ENCODE peak calls at places on chromosomes 11 and 22, in nine cellular contexts. One of them, this sample, is unnamed.

GRCh38 chr22:35766654-35767580 is 49.2 kb downstream of the APOL5 start:
- DNase-seq in Panc1: no peak
- DNase-seq in NB4: no peak
- DNase-seq in colonic mucosa: no peak
- DNase-seq in brain microvascular endothelial cell: no peak
- DNase-seq in CD4-positive, alpha-beta T cell: no peak
- DNase-seq in H1: no peak
- DNase-seq in GM20000: no peak
- DNase-seq in AG04450: no peak
- DNase-seq in this sample: no peak

GRCh38 chr11:69088676-69089146 is 40.0 kb downstream of the TPCN2 start:
- DNase-seq in Panc1: peak; percentile 47
- DNase-seq in NB4: peak; percentile 85
- DNase-seq in colonic mucosa: peak; percentile 80
- DNase-seq in brain microvascular endothelial cell: peak; percentile 62
- DNase-seq in CD4-positive, alpha-beta T cell: peak; percentile 31
- DNase-seq in H1: peak; percentile 89
- DNase-seq in GM20000: peak; percentile 95
- DNase-seq in AG04450: peak; percentile 30
- DNase-seq in this sample: peak; percentile 73

GRCh38 chr11:95923730-95924413 is at the start of gene MTMR2:
- DNase-seq in Panc1: no peak
- DNase-seq in NB4: peak; percentile 89
- DNase-seq in colonic mucosa: peak; percentile 82
- DNase-seq in brain microvascular endothelial cell: peak; percentile 53
- DNase-seq in CD4-positive, alpha-beta T cell: peak; percentile 3
- DNase-seq in H1: peak; percentile 90
- DNase-seq in GM20000: peak; percentile 84
- DNase-seq in AG04450: peak; percentile 29
- DNase-seq in this sample: peak; percentile 67

GRCh38 chr11:43925063-43925931 is 17.1 kb upstream of the C11orf96 start:
- DNase-seq in Panc1: no peak
- DNase-seq in NB4: no peak
- DNase-seq in colonic mucosa: no peak
- DNase-seq in brain microvascular endothelial cell: no peak
- DNase-seq in CD4-positive, alpha-beta T cell: no peak
- DNase-seq in H1: no peak
- DNase-seq in GM20000: no peak
- DNase-seq in AG04450: no peak
- DNase-seq in this sample: no peak

GRCh38 chr11:96113100-96113710 is 189.3 kb upstream of the MTMR2 start:
- DNase-seq in Panc1: no peak
- DNase-seq in NB4: no peak
- DNase-seq in colonic mucosa: no peak
- DNase-seq in brain microvascular endothelial cell: no peak
- DNase-seq in CD4-positive, alpha-beta T cell: no peak
- DNase-seq in H1: no peak
- DNase-seq in GM20000: no peak
- DNase-seq in AG04450: no peak
- DNase-seq in this sample: no peak

GRCh38 chr11:118621071-118621815 is 13.8 kb downstream of the PHLDB1 start:
- DNase-seq in Panc1: no peak
- DNase-seq in NB4: peak; percentile 61
- DNase-seq in colonic mucosa: peak; percentile 92
- DNase-seq in brain microvascular endothelial cell: peak; percentile 90
- DNase-seq in CD4-positive, alpha-beta T cell: no peak
- DNase-seq in H1: peak; percentile 89
- DNase-seq in GM20000: no peak
- DNase-seq in AG04450: no peak
- DNase-seq in this sample: peak; percentile 70

GRCh38 chr11:111764621-111765020 is 1.6 kb downstream of the PPP2R1B start:
- DNase-seq in Panc1: no peak
- DNase-seq in NB4: no peak
- DNase-seq in colonic mucosa: no peak
- DNase-seq in brain microvascular endothelial cell: no peak
- DNase-seq in CD4-positive, alpha-beta T cell: no peak
- DNase-seq in H1: no peak
- DNase-seq in GM20000: no peak
- DNase-seq in AG04450: no peak
- DNase-seq in this sample: no peak

GRCh38 chr11:128695539-128696221 is 1.8 kb downstream of the FLI1 start:
- DNase-seq in Panc1: no peak
- DNase-seq in NB4: peak; percentile 99
- DNase-seq in colonic mucosa: no peak
- DNase-seq in brain microvascular endothelial cell: no peak
- DNase-seq in CD4-positive, alpha-beta T cell: no peak
- DNase-seq in H1: no peak
- DNase-seq in GM20000: peak; percentile 52
- DNase-seq in AG04450: no peak
- DNase-seq in this sample: no peak

GRCh38 chr22:46036558-46037408 is 59.8 kb upstream of the WNT7B start:
- DNase-seq in Panc1: no peak
- DNase-seq in NB4: peak; percentile 48
- DNase-seq in colonic mucosa: peak; percentile 36
- DNase-seq in brain microvascular endothelial cell: no peak
- DNase-seq in CD4-positive, alpha-beta T cell: peak; percentile 47
- DNase-seq in H1: no peak
- DNase-seq in GM20000: no peak
- DNase-seq in AG04450: no peak
- DNase-seq in this sample: peak; percentile 9

GRCh38 chr22:33476716-33477115 is 418.5 kb upstream of the SYN3 start:
- DNase-seq in Panc1: no peak
- DNase-seq in NB4: peak; percentile 53
- DNase-seq in colonic mucosa: no peak
- DNase-seq in brain microvascular endothelial cell: peak; percentile 52
- DNase-seq in CD4-positive, alpha-beta T cell: no peak
- DNase-seq in H1: no peak
- DNase-seq in GM20000: no peak
- DNase-seq in AG04450: no peak
- DNase-seq in this sample: no peak

GRCh38 chr22:48906177-48906835 is 921.4 kb downstream of the BRD1 start:
- DNase-seq in Panc1: no peak
- DNase-seq in NB4: no peak
- DNase-seq in colonic mucosa: no peak
- DNase-seq in brain microvascular endothelial cell: no peak
- DNase-seq in CD4-positive, alpha-beta T cell: no peak
- DNase-seq in H1: no peak
- DNase-seq in GM20000: no peak
- DNase-seq in AG04450: no peak
- DNase-seq in this sample: no peak

GRCh38 chr22:40597541-40598453 is 38.7 kb downstream of the MRTFA start:
- DNase-seq in Panc1: no peak
- DNase-seq in NB4: no peak
- DNase-seq in colonic mucosa: no peak
- DNase-seq in brain microvascular endothelial cell: no peak
- DNase-seq in CD4-positive, alpha-beta T cell: no peak
- DNase-seq in H1: no peak
- DNase-seq in GM20000: no peak
- DNase-seq in AG04450: no peak
- DNase-seq in this sample: no peak

GRCh38 chr11:59206635-59207034 is 6.1 kb downstream of the MPEG1 start:
- DNase-seq in Panc1: no peak
- DNase-seq in NB4: peak; percentile 45
- DNase-seq in colonic mucosa: peak; percentile 54
- DNase-seq in brain microvascular endothelial cell: peak; percentile 12
- DNase-seq in CD4-positive, alpha-beta T cell: no peak
- DNase-seq in H1: peak; percentile 65
- DNase-seq in GM20000: no peak
- DNase-seq in AG04450: no peak
- DNase-seq in this sample: no peak

DNA sequence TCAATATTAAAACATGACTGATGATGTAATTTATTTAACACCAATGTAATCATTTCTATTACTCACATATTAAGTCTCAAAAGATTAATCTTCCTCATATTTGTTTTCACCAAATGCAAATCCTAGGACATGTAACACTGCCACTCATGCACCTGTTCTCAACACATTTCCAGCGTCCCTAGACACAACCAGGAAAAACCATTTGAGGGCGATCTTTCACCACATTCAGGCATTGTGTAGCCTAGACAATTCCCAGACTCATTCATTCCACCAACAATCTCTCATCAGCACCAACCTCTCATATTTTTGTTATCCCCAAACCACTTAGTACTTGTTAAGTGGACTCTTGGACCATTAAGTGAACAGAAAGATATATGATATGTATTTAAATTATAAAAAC is 66.1 kb downstream of the SLC36A4 start:
- DNase-seq in Panc1: no peak
- DNase-seq in NB4: peak; percentile 46
- DNase-seq in colonic mucosa: no peak
- DNase-seq in brain microvascular endothelial cell: no peak
- DNase-seq in CD4-positive, alpha-beta T cell: no peak
- DNase-seq in H1: no peak
- DNase-seq in GM20000: no peak
- DNase-seq in AG04450: no peak
- DNase-seq in this sample: no peak
- TF ChIP-seq CTCF in Panc1: peak; percentile 51
- TF ChIP-seq CTCF in NB4: peak; percentile 41
- TF ChIP-seq CTCF in colonic mucosa: no peak
- TF ChIP-seq CTCF in brain microvascular endothelial cell: no peak
- TF ChIP-seq CTCF in CD4-positive, alpha-beta T cell: no peak
- TF ChIP-seq CTCF in H1: no peak
- TF ChIP-seq CTCF in GM20000: no peak
- TF ChIP-seq CTCF in AG04450: no peak
- TF ChIP-seq CTCF in this sample: peak; percentile 40

GRCh38 chr22:37030560-37031281 is 11.2 kb downstream of the MPST start:
- DNase-seq in Panc1: no peak
- DNase-seq in NB4: peak; percentile 36
- DNase-seq in colonic mucosa: no peak
- DNase-seq in brain microvascular endothelial cell: no peak
- DNase-seq in CD4-positive, alpha-beta T cell: no peak
- DNase-seq in H1: peak; percentile 56
- DNase-seq in GM20000: no peak
- DNase-seq in AG04450: no peak
- DNase-seq in this sample: no peak
- TF ChIP-seq CTCF in Panc1: no peak
- TF ChIP-seq CTCF in NB4: peak; percentile 27
- TF ChIP-seq CTCF in colonic mucosa: no peak
- TF ChIP-seq CTCF in brain microvascular endothelial cell: no peak
- TF ChIP-seq CTCF in CD4-positive, alpha-beta T cell: no peak
- TF ChIP-seq CTCF in H1: peak; percentile 34
- TF ChIP-seq CTCF in GM20000: no peak
- TF ChIP-seq CTCF in AG04450: no peak
- TF ChIP-seq CTCF in this sample: no peak

GRCh38 chr11:841981-842369 is 354 bp downstream of the POLR2L start:
- DNase-seq in Panc1: no peak
- DNase-seq in NB4: peak; percentile 55
- DNase-seq in colonic mucosa: no peak
- DNase-seq in brain microvascular endothelial cell: no peak
- DNase-seq in CD4-positive, alpha-beta T cell: no peak
- DNase-seq in H1: no peak
- DNase-seq in GM20000: no peak
- DNase-seq in AG04450: no peak
- DNase-seq in this sample: no peak
- TF ChIP-seq CTCF in Panc1: no peak
- TF ChIP-seq CTCF in NB4: no peak
- TF ChIP-seq CTCF in colonic mucosa: no peak
- TF ChIP-seq CTCF in brain microvascular endothelial cell: no peak
- TF ChIP-seq CTCF in CD4-positive, alpha-beta T cell: no peak
- TF ChIP-seq CTCF in H1: no peak
- TF ChIP-seq CTCF in GM20000: no peak
- TF ChIP-seq CTCF in AG04450: no peak
- TF ChIP-seq CTCF in this sample: no peak

DNA sequence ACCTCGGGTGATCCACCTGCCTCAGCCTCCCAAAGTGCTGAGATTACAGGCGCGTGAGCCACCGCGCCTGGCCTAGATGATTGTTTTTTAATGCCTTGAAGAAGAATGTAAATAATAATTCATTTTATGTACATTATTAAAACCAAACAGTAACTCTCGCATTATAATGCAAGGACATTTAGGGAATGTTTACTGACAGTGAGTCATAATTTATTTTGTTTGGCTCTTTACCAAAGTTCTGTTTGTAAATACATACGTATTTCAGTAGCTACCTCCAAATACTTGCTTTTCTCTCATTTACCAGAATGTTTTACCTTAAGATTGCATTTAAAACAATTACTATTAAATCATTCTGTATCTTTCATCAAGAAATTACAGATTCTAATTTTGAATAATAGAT is 3.0 kb downstream of the RAB39A start:
- DNase-seq in Panc1: peak; percentile 32
- DNase-seq in NB4: no peak
- DNase-seq in colonic mucosa: no peak
- DNase-seq in brain microvascular endothelial cell: no peak
- DNase-seq in CD4-positive, alpha-beta T cell: no peak
- DNase-seq in H1: no peak
- DNase-seq in GM20000: no peak
- DNase-seq in AG04450: no peak
- DNase-seq in this sample: no peak
- TF ChIP-seq CTCF in Panc1: no peak
- TF ChIP-seq CTCF in NB4: no peak
- TF ChIP-seq CTCF in colonic mucosa: no peak
- TF ChIP-seq CTCF in brain microvascular endothelial cell: no peak
- TF ChIP-seq CTCF in CD4-positive, alpha-beta T cell: no peak
- TF ChIP-seq CTCF in H1: no peak
- TF ChIP-seq CTCF in GM20000: no peak
- TF ChIP-seq CTCF in AG04450: no peak
- TF ChIP-seq CTCF in this sample: no peak

This sample was measured in progenitor cell of endocrine pancreas.